ENCODE peak calls at places on chromosomes 11 and 22, in seven cellular contexts. D is spleen, Q is sigmoid colon, T is HL-60, E is stomach, K is Panc1, R is GM23338. V is an unnamed sample.

GRCh38 chr11:101617735-101618332 is 34.0 kb upstream of the TRPC6 start:
- DNase-seq in D (no peak), Q (no peak), T (no peak), E (no peak), K (no peak), R (peak), V (no peak)

GRCh38 chr22:46378499-46379300 is 43.2 kb downstream of the TRMU start:
- DNase-seq in D (no peak), Q (no peak), T (no peak), E (no peak), K (no peak), R (no peak), V (no peak)

GRCh38 chr22:24758164-24758799 is 16.2 kb downstream of the PIWIL3 start:
- DNase-seq in D (no peak), Q (peak), T (peak), E (peak), K (no peak), R (peak), V (peak)

GRCh38 chr11:130001491-130002351 is 914 bp downstream of the PRDM10 start:
- DNase-seq in D (no peak), Q (peak), T (peak), E (peak), K (no peak), R (peak), V (peak)

GRCh38 chr11:125224391-125225015 is 60.0 kb downstream of the PKNOX2 start:
- DNase-seq in D (no peak), Q (peak), T (no peak), E (peak), K (no peak), R (peak), V (no peak)

GRCh38 chr11:8867035-8867434 is 44.0 kb upstream of the AKIP1 start:
- DNase-seq in D (no peak), Q (no peak), T (no peak), E (no peak), K (no peak), R (no peak), V (no peak)

GRCh38 chr22:37804886-37805857 is 2.6 kb upstream of the GCAT start:
- DNase-seq in D (peak), Q (peak), T (peak), E (peak), K (no peak), R (peak), V (peak)

GRCh38 chr22:46673205-46673604 is 53.0 kb downstream of the GRAMD4 start:
- DNase-seq in D (no peak), Q (no peak), T (no peak), E (no peak), K (no peak), R (no peak), V (no peak)

GRCh38 chr22:24184057-24184798 is 2.9 kb downstream of the SUSD2 start:
- DNase-seq in D (peak), Q (peak), T (no peak), E (no peak), K (no peak), R (no peak), V (no peak)

GRCh38 chr11:33375688-33376311 is 118.6 kb downstream of the HIPK3 start:
- DNase-seq in D (no peak), Q (no peak), T (no peak), E (no peak), K (no peak), R (peak), V (no peak)

GRCh38 chr11:1968454-1968995 is 21.4 kb downstream of the MRPL23 start:
- DNase-seq in D (peak), Q (peak), T (no peak), E (no peak), K (no peak), R (no peak), V (no peak)

GRCh38 chr22:23192133-23192532 is 11.8 kb downstream of the BCR start:
- DNase-seq in D (no peak), Q (no peak), T (no peak), E (peak), K (no peak), R (peak), V (no peak)

GRCh38 chr11:68677432-68677831 is 6.9 kb upstream of the GAL start:
- DNase-seq in D (no peak), Q (peak), T (no peak), E (no peak), K (peak), R (peak), V (no peak)

GRCh38 chr11:46475041-46475925 is 83.7 kb upstream of the CHRM4 start:
- DNase-seq in D (no peak), Q (no peak), T (no peak), E (no peak), K (no peak), R (no peak), V (no peak)

GRCh38 chr11:698493-699115 is 3.0 kb downstream of the TMEM80 start:
- DNase-seq in D (no peak), Q (no peak), T (no peak), E (no peak), K (no peak), R (no peak), V (no peak)

GRCh38 chr11:80970016-80970516 is 1529.2 kb upstream of the TENM4 start:
- DNase-seq in D (no peak), Q (no peak), T (no peak), E (no peak), K (no peak), R (no peak), V (no peak)

GRCh38 chr11:65420506-65421203 is 1.9 kb upstream of the NEAT1 start:
- DNase-seq in D (no peak), Q (no peak), T (no peak), E (peak), K (no peak), R (no peak), V (no peak)

GRCh38 chr22:25170426-25170980 is 29.2 kb upstream of the CRYBB3 start:
- DNase-seq in D (no peak), Q (no peak), T (no peak), E (no peak), K (no peak), R (no peak), V (no peak)

GRCh38 chr22:36486619-36487384 is 5.4 kb upstream of the TXN2 start:
- DNase-seq in D (no peak), Q (no peak), T (peak), E (peak), K (no peak), R (peak), V (peak)

GRCh38 chr22:40982482-40983385 is 31.6 kb downstream of the RBX1 start:
- DNase-seq in D (peak), Q (no peak), T (no peak), E (no peak), K (no peak), R (no peak), V (no peak)

GRCh38 chr22:28923826-28924732 is 40.7 kb downstream of the ZNRF3 start:
- DNase-seq in D (no peak), Q (no peak), T (no peak), E (peak), K (no peak), R (peak), V (peak)

GRCh38 chr11:32584921-32585320 is 1.3 kb downstream of the EIF3M start:
- DNase-seq in D (no peak), Q (no peak), T (no peak), E (no peak), K (no peak), R (peak), V (no peak)

GRCh38 chr11:34359548-34359891 is 1.7 kb upstream of the ABTB2 start:
- DNase-seq in D (no peak), Q (no peak), T (peak), E (no peak), K (no peak), R (no peak), V (no peak)

GRCh38 chr11:94815705-94816344 is 47.7 kb downstream of the AMOTL1 start:
- DNase-seq in D (no peak), Q (no peak), T (no peak), E (no peak), K (no peak), R (peak), V (no peak)

GRCh38 chr11:19962795-19963163 is 197.5 kb downstream of the DBX1 start:
- DNase-seq in D (no peak), Q (no peak), T (no peak), E (no peak), K (no peak), R (no peak), V (no peak)

GRCh38 chr22:28911777-28912669 is 28.7 kb downstream of the ZNRF3 start:
- DNase-seq in D (no peak), Q (peak), T (no peak), E (no peak), K (no peak), R (no peak), V (peak)

GRCh38 chr11:45921561-45922424 is 663 bp upstream of the LARGE2 start:
- DNase-seq in D (no peak), Q (peak), T (no peak), E (peak), K (no peak), R (peak), V (peak)

GRCh38 chr11:36041988-36042606 is 98.2 kb downstream of the LDLRAD3 start:
- DNase-seq in D (no peak), Q (no peak), T (peak), E (no peak), K (no peak), R (peak), V (no peak)

GRCh38 chr11:2287102-2287501 is 14.6 kb downstream of the C11orf21 start:
- DNase-seq in D (no peak), Q (peak), T (no peak), E (peak), K (no peak), R (no peak), V (no peak)

GRCh38 chr11:78045851-78046485 is 17.7 kb upstream of the THRSP start:
- DNase-seq in D (peak), Q (peak), T (peak), E (peak), K (no peak), R (peak), V (peak)

GRCh38 chr22:37310815-37311595 is 28.7 kb downstream of the CYTH4 start:
- DNase-seq in D (peak), Q (no peak), T (peak), E (no peak), K (no peak), R (no peak), V (no peak)

GRCh38 chr11:116082256-116082655 is 578.0 kb upstream of the CADM1 start:
- DNase-seq in D (no peak), Q (no peak), T (no peak), E (no peak), K (no peak), R (no peak), V (no peak)

GRCh38 chr11:61116426-61117214 is 14.3 kb downstream of the CD5 start:
- DNase-seq in D (no peak), Q (no peak), T (no peak), E (no peak), K (no peak), R (no peak), V (no peak)

GRCh38 chr11:38718049-38718448 is 2120.0 kb upstream of the RAG2 start:
- DNase-seq in D (no peak), Q (no peak), T (no peak), E (no peak), K (no peak), R (peak), V (no peak)

GRCh38 chr22:32248276-32248675 is 6.9 kb downstream of the SLC5A4 start:
- DNase-seq in D (no peak), Q (no peak), T (no peak), E (no peak), K (no peak), R (no peak), V (no peak)

GRCh38 chr11:34680918-34681554 is 60.1 kb downstream of the EHF start:
- DNase-seq in D (no peak), Q (no peak), T (no peak), E (no peak), K (peak), R (peak), V (no peak)

DNA sequence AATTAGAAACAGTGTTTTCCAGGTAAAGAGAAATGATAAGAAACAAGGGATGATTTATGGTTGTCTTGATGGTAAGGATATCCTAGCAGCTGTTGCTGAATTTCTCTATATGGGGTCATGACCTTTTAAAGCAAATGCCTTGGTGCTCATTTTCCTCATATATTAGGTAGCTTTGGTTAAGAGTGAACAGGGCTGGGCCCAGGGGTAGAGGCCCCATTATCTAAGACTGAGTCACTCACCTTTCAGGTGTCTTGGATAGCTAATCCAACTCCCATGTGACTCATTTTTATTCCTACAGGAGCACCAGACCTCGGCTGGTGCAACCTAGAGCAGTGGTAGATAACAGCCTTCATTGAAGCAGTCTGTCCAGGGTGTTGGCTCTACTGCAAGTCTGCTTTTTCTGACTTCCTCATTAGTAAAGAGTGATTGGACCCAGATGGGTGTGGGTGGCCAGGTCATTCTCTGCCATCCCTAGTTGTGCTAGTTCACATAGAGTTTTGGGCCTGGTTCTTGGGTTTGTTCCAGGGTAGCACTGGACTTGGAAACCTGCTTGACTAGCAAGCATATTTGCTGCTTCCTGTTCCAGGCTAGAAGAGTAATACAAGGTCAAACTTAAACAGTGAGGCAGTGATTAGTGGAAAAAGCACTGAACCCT is 37.4 kb downstream of the CTNND1 start:
- DNase-seq in D (no peak), Q (no peak), T (peak), E (peak), K (peak), R (no peak), V (peak)
- TF ChIP-seq POLR2AphosphoS5 in D (no peak), Q (no peak), T (no peak), E (peak), K (no peak), R (no peak), V (peak)

GRCh38 chr22:26610983-26611382 is 6.8 kb downstream of the CRYBB1 start:
- DNase-seq in D (peak), Q (no peak), T (no peak), E (no peak), K (no peak), R (no peak), V (no peak)
- H3K27ac ChIP-seq in D (no peak), Q (no peak), T (no peak), E (no peak), K (no peak), R (no peak), V (no peak)

GRCh38 chr11:3357994-3358676 is 20.8 kb downstream of the ZNF195 start:
- DNase-seq in D (no peak), Q (no peak), T (no peak), E (no peak), K (no peak), R (no peak), V (no peak)

GRCh38 chr11:3353066-3353465 is 25.9 kb downstream of the ZNF195 start:
- DNase-seq in D (no peak), Q (no peak), T (no peak), E (no peak), K (no peak), R (no peak), V (no peak)

GRCh38 chr11:3357302-3357701 is 21.6 kb downstream of the ZNF195 start:
- DNase-seq in D (no peak), Q (no peak), T (no peak), E (no peak), K (no peak), R (no peak), V (no peak)

GRCh38 chr11:3359092-3359824 is 19.7 kb downstream of the ZNF195 start:
- DNase-seq in D (no peak), Q (no peak), T (no peak), E (no peak), K (no peak), R (peak), V (no peak)

DNA sequence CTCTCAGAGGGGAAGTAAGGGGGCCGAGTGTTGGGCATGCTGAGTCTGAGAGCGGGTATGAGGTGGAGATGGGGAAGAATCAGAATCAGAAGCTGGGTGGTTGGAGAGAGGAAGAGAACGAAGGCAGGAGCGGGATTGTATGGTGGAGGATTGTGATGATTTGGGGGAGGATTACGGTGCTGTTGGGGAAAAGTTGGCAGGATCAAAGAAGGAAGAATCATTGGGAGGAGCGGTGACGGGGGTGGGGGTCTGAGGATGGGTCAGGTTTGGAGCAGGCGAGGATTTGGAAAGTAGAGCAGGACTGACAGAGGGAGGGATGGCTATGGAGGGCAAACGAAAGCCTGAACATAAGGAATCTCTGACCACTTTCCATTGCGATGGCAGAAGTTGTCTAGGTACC is 22.1 kb downstream of the ZNF195 start:
- DNase-seq in D (no peak), Q (no peak), T (no peak), E (no peak), K (no peak), R (no peak), V (no peak)
- TF ChIP-seq POLR2AphosphoS5 in D (no peak), Q (no peak), T (peak), E (no peak), K (no peak), R (peak), V (no peak)

GRCh38 chr11:5937868-5938602 is 4.0 kb upstream of the OR56A3 start:
- DNase-seq in D (no peak), Q (no peak), T (no peak), E (no peak), K (no peak), R (no peak), V (no peak)

GRCh38 chr11:5938603-5938965 is 3.5 kb upstream of the OR56A3 start:
- DNase-seq in D (no peak), Q (no peak), T (no peak), E (no peak), K (no peak), R (peak), V (no peak)

GRCh38 chr11:5941951-5942350 is at the start of gene OR56A3:
- DNase-seq in D (no peak), Q (no peak), T (no peak), E (no peak), K (no peak), R (no peak), V (no peak)

DNA sequence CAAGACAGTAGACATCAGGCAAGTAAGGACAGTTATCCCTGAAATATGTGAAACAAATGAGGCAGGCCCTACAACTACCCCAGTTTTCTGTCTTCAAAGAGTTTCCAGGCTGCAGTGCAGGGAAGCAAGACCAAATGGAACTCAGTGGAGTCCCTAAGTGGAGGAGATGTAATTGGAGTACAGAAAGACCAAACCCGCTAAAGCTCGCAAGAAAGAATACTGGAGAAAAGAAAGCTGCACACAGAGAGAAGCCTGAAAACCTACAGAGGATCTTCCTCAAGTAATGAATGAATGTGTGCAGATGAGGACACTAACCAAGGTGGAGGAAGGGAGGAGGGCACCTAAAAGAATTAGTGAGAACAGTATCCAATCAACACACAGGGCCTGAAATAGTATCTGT is 1.3 kb upstream of the OR56A3 start:
- DNase-seq in D (no peak), Q (no peak), T (no peak), E (no peak), K (no peak), R (no peak), V (no peak)
- H3K27ac ChIP-seq in D (no peak), Q (no peak), T (no peak), E (no peak), K (no peak), R (no peak), V (no peak)

GRCh38 chr11:126753990-126754389 is 246.6 kb downstream of the KIRREL3 start:
- DNase-seq in D (no peak), Q (no peak), T (no peak), E (no peak), K (no peak), R (no peak), V (no peak)
- TF ChIP-seq POLR2AphosphoS5 in D (no peak), Q (no peak), T (no peak), E (no peak), K (no peak), R (no peak), V (no peak)

GRCh38 chr22:38881464-38881871 is 9.5 kb upstream of the CBX6 start:
- DNase-seq in D (no peak), Q (peak), T (no peak), E (peak), K (no peak), R (no peak), V (peak)
- H3K27ac ChIP-seq in D (peak), Q (peak), T (no peak), E (peak), K (no peak), R (no peak), V (peak)

GRCh38 chr11:86116386-86116726 is 47.5 kb upstream of the PICALM start:
- DNase-seq in D (no peak), Q (no peak), T (no peak), E (no peak), K (no peak), R (no peak), V (no peak)
- TF ChIP-seq POLR2AphosphoS5 in D (no peak), Q (peak), T (no peak), E (no peak), K (no peak), R (no peak), V (no peak)

GRCh38 chr11:12824281-12825041 is 150.2 kb downstream of the TEAD1 start:
- DNase-seq in D (no peak), Q (no peak), T (no peak), E (peak), K (no peak), R (peak), V (no peak)
- H3K27ac ChIP-seq in D (peak), Q (peak), T (no peak), E (peak), K (no peak), R (no peak), V (no peak)

DNA sequence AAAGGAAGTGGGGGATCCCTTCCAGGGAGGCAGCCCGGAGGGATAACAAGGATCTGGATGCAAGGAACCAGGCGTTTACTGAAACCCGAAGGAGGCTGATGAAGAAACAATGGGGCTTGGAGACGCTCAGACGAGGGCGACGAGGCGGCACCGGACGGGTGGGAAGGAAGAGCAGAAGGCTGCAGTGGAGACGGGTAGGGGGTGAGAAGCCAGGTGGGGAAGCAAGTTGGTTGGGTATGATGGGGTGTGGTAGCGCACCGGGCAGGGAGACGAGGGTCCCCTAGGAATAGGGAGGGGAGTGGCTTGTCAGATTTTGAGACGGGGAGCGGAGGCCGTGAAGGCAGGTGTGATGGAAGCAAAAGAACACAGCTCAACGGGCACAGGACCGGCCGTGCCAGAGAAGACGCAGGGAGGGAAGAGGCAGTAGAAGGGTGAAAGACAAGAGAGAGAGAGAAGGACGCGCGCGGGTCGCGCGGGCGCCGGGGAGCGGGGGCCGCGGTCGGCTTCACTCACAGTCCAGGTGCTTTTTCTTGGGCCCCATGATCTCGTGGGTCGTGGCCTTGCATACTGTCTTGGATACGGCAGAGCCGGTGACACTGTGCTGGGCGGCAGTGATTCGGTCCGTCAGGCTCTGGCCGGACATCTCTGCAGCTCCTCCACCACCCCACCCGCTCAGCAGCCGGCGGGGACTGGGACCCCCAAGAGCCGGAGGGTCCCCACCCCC is 584 bp downstream of the PICALM start:
- DNase-seq in D (peak), Q (peak), T (peak), E (peak), K (no peak), R (peak), V (peak)
- TF ChIP-seq POLR2AphosphoS5 in D (peak), Q (peak), T (no peak), E (no peak), K (no peak), R (no peak), V (no peak)

V was measured in prostate gland.